ENCODE peak calls at places on chromosome 16, in six cellular contexts. T is GM12878, K is GM12891, O is HepG2, C is H1, U is K562. J is an unnamed sample.

GRCh38 chr16:11597268-11597690 is 10.6 kb upstream of the LITAF start:
- DNase-seq in T (no peak), K (no peak), C (no peak), O (no peak), U (no peak), J (no peak)

GRCh38 chr16:20175358-20175757 is 101.7 kb upstream of the GPR139 start:
- DNase-seq in K (peak), C (no peak), O (no peak), T (peak), U (no peak), J (no peak)

GRCh38 chr16:87836844-87837581 is 32.3 kb downstream of the SLC7A5 start:
- DNase-seq in K (no peak), O (no peak), C (no peak), T (no peak), U (no peak), J (no peak)

GRCh38 chr16:2415085-2415484 is 14.2 kb upstream of the CCNF start:
- DNase-seq in U (no peak), O (no peak), T (no peak), K (no peak), C (no peak), J (no peak)

GRCh38 chr16:11665071-11665491 is 3.2 kb upstream of the SNN start:
- DNase-seq in T (no peak), O (no peak), U (no peak), K (no peak), C (peak), J (no peak)

GRCh38 chr16:87924937-87925670 is 11.2 kb downstream of the CA5A start:
- DNase-seq in O (no peak), K (no peak), C (no peak), T (no peak), U (no peak), J (no peak)

GRCh38 chr16:50838885-50839284 is 97.0 kb downstream of the CYLD start:
- DNase-seq in O (no peak), T (no peak), C (peak), K (no peak), U (no peak), J (no peak)

GRCh38 chr16:685967-686366 is 1.8 kb upstream of the JMJD8 start:
- DNase-seq in U (no peak), K (no peak), T (no peak), C (peak), O (peak), J (no peak)

GRCh38 chr16:85444879-85445778 is 168.0 kb upstream of the GSE1 start:
- DNase-seq in C (peak), O (no peak), K (no peak), T (no peak), U (peak), J (no peak)

GRCh38 chr16:4691666-4692412 is 1.5 kb upstream of the NUDT16L1 start:
- DNase-seq in U (no peak), O (no peak), K (no peak), T (no peak), C (no peak), J (no peak)

GRCh38 chr16:69260019-69260418 is 51.1 kb upstream of the VPS4A start:
- DNase-seq in K (no peak), O (no peak), T (no peak), U (no peak), C (no peak), J (no peak)

GRCh38 chr16:49281843-49282642 is 405 bp upstream of the CBLN1 start:
- DNase-seq in K (peak), C (peak), O (no peak), U (peak), T (no peak), J (peak)

GRCh38 chr16:16073884-16074781 is 124.7 kb downstream of the ABCC1 start:
- DNase-seq in C (peak), O (peak), T (no peak), U (no peak), K (no peak), J (no peak)

GRCh38 chr16:987846-988245 is 6.3 kb downstream of the SOX8 start:
- DNase-seq in C (no peak), U (no peak), O (no peak), K (no peak), T (no peak), J (no peak)

GRCh38 chr16:86061318-86061695 is 162.3 kb downstream of the IRF8 start:
- DNase-seq in C (no peak), O (no peak), K (no peak), T (no peak), U (no peak), J (no peak)

GRCh38 chr16:3013998-3014690 is 1.4 kb downstream of the CLDN9 start:
- DNase-seq in C (no peak), U (no peak), T (no peak), O (no peak), K (no peak), J (no peak)

GRCh38 chr16:47037746-47038458 is 64.4 kb upstream of the DNAJA2 start:
- DNase-seq in K (peak), U (peak), C (peak), T (peak), O (peak), J (peak)

GRCh38 chr16:78430281-78430680 is 330.8 kb downstream of the WWOX start:
- DNase-seq in K (no peak), U (no peak), O (no peak), T (no peak), C (no peak), J (no peak)

GRCh38 chr16:27366687-27367462 is 35.1 kb upstream of the IL21R start:
- DNase-seq in T (no peak), K (no peak), U (peak), O (no peak), C (no peak), J (no peak)

GRCh38 chr16:85061566-85061965 is 34.0 kb downstream of the KIAA0513 start:
- DNase-seq in U (no peak), C (no peak), K (no peak), T (no peak), O (no peak), J (no peak)

GRCh38 chr16:86783626-86784266 is 205.4 kb downstream of the FOXL1 start:
- DNase-seq in O (no peak), T (no peak), C (no peak), U (no peak), K (no peak), J (no peak)

GRCh38 chr16:3980311-3981111 is 100.0 kb upstream of the CREBBP start:
- DNase-seq in T (no peak), C (no peak), U (no peak), O (no peak), K (no peak), J (no peak)

GRCh38 chr16:11575223-11575589 is 11.5 kb downstream of the LITAF start:
- DNase-seq in T (no peak), C (no peak), K (no peak), U (no peak), O (no peak), J (no peak)

GRCh38 chr16:23996258-23996955 is 160.6 kb downstream of the PRKCB start:
- DNase-seq in T (no peak), O (no peak), U (no peak), C (no peak), K (no peak), J (no peak)

GRCh38 chr16:72427786-72428480 is 256.0 kb upstream of the PMFBP1 start:
- DNase-seq in K (no peak), O (no peak), T (no peak), U (no peak), C (no peak), J (no peak)

GRCh38 chr16:72172105-72173034 is at the start of gene PMFBP1:
- DNase-seq in O (peak), K (peak), C (no peak), T (peak), U (peak), J (peak)

GRCh38 chr16:80778707-80779106 is 25.7 kb downstream of the CDYL2 start:
- DNase-seq in O (no peak), T (no peak), K (no peak), U (no peak), C (no peak), J (no peak)

GRCh38 chr16:81403208-81403600 is 41.4 kb upstream of the CMIP start:
- DNase-seq in K (no peak), U (no peak), T (no peak), O (no peak), C (no peak), J (no peak)

GRCh38 chr16:15950167-15950854 is 895 bp downstream of the ABCC1 start:
- DNase-seq in K (no peak), U (peak), C (no peak), O (peak), T (no peak), J (peak)

GRCh38 chr16:88003736-88004135 is 52.5 kb downstream of the BANP start:
- DNase-seq in T (no peak), C (no peak), O (no peak), U (no peak), K (no peak), J (no peak)

GRCh38 chr16:87492721-87493554 is at the start of gene ZCCHC14:
- DNase-seq in O (peak), T (peak), K (peak), C (peak), U (peak), J (peak)

GRCh38 chr16:4091638-4092037 is 24.6 kb downstream of the ADCY9 start:
- DNase-seq in C (no peak), T (no peak), K (no peak), U (no peak), O (no peak), J (no peak)

GRCh38 chr16:63689068-63689467 is 1432.8 kb downstream of the CDH11 start:
- DNase-seq in K (no peak), O (no peak), C (no peak), U (no peak), T (no peak), J (no peak)

GRCh38 chr16:14658063-14658462 is 25.3 kb downstream of the BFAR start:
- DNase-seq in T (peak), O (no peak), U (no peak), K (peak), C (no peak), J (peak)
- TF ChIP-seq POLR2A in T (no peak), O (no peak), U (peak), K (no peak), C (no peak), J (peak)

GRCh38 chr16:67594956-67595355 is 32.6 kb downstream of the CTCF start:
- DNase-seq in U (no peak), O (no peak), T (no peak), C (no peak), K (no peak), J (no peak)

GRCh38 chr16:67593288-67593687 is 31.0 kb downstream of the CTCF start:
- DNase-seq in U (no peak), T (no peak), K (no peak), C (no peak), O (no peak), J (no peak)

GRCh38 chr16:67593701-67594100 is 31.4 kb downstream of the CTCF start:
- DNase-seq in O (no peak), U (no peak), T (no peak), K (no peak), C (no peak), J (no peak)

GRCh38 chr16:67598527-67598926 is 36.2 kb downstream of the CTCF start:
- DNase-seq in O (no peak), K (no peak), T (no peak), U (no peak), C (no peak), J (no peak)

GRCh38 chr16:67594256-67594915 is 32.1 kb downstream of the CTCF start:
- DNase-seq in C (no peak), O (no peak), U (no peak), K (no peak), T (no peak), J (no peak)
- TF ChIP-seq TAF1 in C (no peak), O (no peak), U (no peak), K (no peak), T (no peak), J (no peak)

DNA sequence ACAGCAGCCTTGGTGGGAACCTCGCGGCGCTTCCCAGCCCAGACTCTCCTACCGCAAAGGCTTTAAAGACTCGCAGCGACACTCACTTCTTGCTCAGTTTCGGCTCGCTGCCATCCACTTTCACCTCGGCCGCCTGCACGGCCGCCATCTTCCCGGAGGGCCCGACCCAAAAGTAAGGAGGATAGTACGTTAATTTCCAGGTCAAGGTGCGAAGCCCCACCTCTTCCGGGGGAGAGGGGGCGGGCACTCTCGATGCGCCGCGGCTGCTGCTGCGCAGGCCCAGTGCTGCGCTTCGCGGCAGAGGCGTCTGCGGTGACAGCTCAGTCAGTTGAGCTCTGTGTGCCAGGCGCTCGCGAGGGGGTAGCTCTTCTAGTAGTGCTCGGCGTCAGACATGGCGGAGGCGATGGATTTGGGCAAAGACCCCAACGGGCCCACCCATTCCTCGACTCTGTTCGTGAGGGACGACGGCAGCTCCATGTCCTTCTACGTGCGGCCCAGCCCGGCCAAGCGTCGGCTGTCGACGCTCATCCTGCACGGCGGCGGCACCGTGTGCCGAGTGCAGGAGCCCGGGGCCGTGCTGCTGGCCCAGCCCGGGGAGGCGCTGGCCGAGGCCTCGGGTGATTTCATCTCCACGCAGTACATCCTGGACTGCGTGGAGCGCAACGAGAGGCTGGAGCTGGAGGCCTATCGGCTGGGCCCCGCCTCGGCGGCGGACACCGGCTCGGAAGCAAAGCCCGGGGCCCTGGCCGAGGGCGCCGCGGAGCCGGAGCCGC is at the start of the genes KARS1 and TERF2IP:
- DNase-seq in K (peak), O (peak), C (peak), T (peak), U (peak), J (peak)
- TF ChIP-seq POLR2A in K (peak), O (peak), C (peak), T (peak), U (peak), J (peak)

GRCh38 chr16:25996052-25996451 is 304.3 kb downstream of the HS3ST4 start:
- DNase-seq in C (no peak), O (no peak), K (no peak), U (peak), T (no peak), J (no peak)
- TF ChIP-seq TAF1 in C (no peak), O (no peak), K (no peak), U (no peak), T (no peak), J (no peak)

GRCh38 chr16:12674096-12674495 is 129.6 kb downstream of the CPPED1 start:
- DNase-seq in C (no peak), U (no peak), K (no peak), O (no peak), T (no peak), J (no peak)
- TF ChIP-seq POLR2A in C (no peak), U (no peak), K (no peak), O (no peak), T (no peak), J (no peak)

J was measured in GM12892.